ENCODE peak calls at places on chromosomes 11 and 22, in five cellular contexts. L is A549, M is right lobe of liver, K is foreskin fibroblast, R is B cell. U is an unnamed sample.

GRCh38 chr11:16924826-16925494 is 89.3 kb downstream of the PLEKHA7 start:
- DNase-seq in M (peak; percentile 76), K (peak; percentile 64), L (peak; percentile 74), R (no peak), U (no peak)

GRCh38 chr22:42001127-42001526 is 2.5 kb downstream of the WBP2NL start:
- DNase-seq in L (no peak), K (peak; percentile 46), R (no peak), M (no peak), U (no peak)

GRCh38 chr11:35641206-35641885 is 21.2 kb upstream of the TRIM44 start:
- DNase-seq in M (no peak), K (no peak), R (no peak), L (no peak), U (no peak)

GRCh38 chr11:22079133-22079847 is 113.6 kb upstream of the ANO5 start:
- DNase-seq in K (no peak), L (no peak), M (no peak), R (no peak), U (peak; percentile 19)

GRCh38 chr11:107592813-107593212 is 1.9 kb downstream of the ELMOD1 start:
- DNase-seq in K (peak; percentile 56), R (no peak), L (no peak), M (no peak), U (no peak)

GRCh38 chr22:36762687-36763260 is 13.1 kb downstream of the IFT27 start:
- DNase-seq in M (no peak), K (peak; percentile 90), L (no peak), R (no peak), U (no peak)

GRCh38 chr22:21624120-21624879 is 5.5 kb downstream of the YDJC start:
- DNase-seq in K (peak; percentile 58), R (no peak), M (no peak), L (peak; percentile 31), U (no peak)

GRCh38 chr22:49765091-49765771 is 62.4 kb downstream of the BRD1 start:
- DNase-seq in K (no peak), M (peak; percentile 13), L (no peak), R (no peak), U (no peak)

GRCh38 chr11:129145276-129145675 is 46.8 kb downstream of the ARHGAP32 start:
- DNase-seq in K (no peak), M (no peak), L (no peak), R (no peak), U (no peak)

GRCh38 chr11:68398870-68399865 is 61.4 kb upstream of the PPP6R3 start:
- DNase-seq in K (no peak), L (no peak), M (no peak), R (no peak), U (no peak)

GRCh38 chr11:121625784-121626506 is 173.2 kb upstream of the SORL1-AS1 start:
- DNase-seq in R (no peak), L (no peak), M (no peak), K (no peak), U (no peak)

GRCh38 chr11:76277298-76278175 is 71.2 kb upstream of the WNT11 start:
- DNase-seq in R (no peak), L (no peak), K (no peak), M (no peak), U (no peak)

GRCh38 chr11:96154802-96155520 is 188.0 kb downstream of the MAML2 start:
- DNase-seq in K (peak; percentile 69), L (peak; percentile 18), M (no peak), R (no peak), U (no peak)

GRCh38 chr11:35792846-35793192 is 130.2 kb downstream of the TRIM44 start:
- DNase-seq in R (no peak), K (no peak), L (no peak), M (no peak), U (no peak)

GRCh38 chr22:43218786-43219185 is 31.9 kb upstream of the TTLL12 start:
- DNase-seq in K (peak; percentile 19), M (no peak), R (no peak), L (no peak), U (no peak)

GRCh38 chr11:19187101-19187500 is 14.7 kb downstream of the CSRP3 start:
- DNase-seq in R (no peak), M (no peak), L (no peak), K (peak; percentile 19), U (no peak)

GRCh38 chr11:2864890-2865289 is 20.7 kb downstream of the CDKN1C start:
- DNase-seq in M (no peak), K (no peak), R (no peak), L (no peak), U (no peak)

GRCh38 chr11:19071255-19071654 is 10.7 kb upstream of the MRGPRX2 start:
- DNase-seq in L (peak; percentile 90), K (peak; percentile 88), M (peak; percentile 79), R (peak; percentile 52), U (peak; percentile 26)

DNA sequence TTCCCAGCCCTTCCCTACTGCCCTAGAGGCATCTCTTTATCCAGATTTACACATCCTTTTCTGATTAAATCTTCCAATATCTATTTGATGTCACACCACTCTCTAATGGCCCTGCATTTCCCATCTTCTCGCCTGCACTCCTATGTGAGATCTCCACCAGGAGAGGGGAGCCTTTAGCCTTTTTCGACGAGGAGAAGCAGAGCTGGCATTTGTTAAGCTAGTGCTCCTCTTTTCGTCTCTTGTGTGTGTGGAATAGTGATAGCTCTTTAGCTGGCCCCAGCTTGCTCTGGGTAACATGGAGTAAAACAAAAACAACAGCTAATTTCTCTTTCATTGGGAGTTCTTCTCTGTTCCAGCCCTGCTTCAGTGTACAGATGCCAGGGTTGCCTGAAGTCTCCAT is 536.5 kb downstream of the NTM start:
- DNase-seq in K (peak; percentile 56), R (no peak), L (no peak), M (no peak), U (no peak)
- TF ChIP-seq CTCF in K (peak; percentile 15), R (no peak), L (no peak), M (no peak), U (peak; percentile 5)

GRCh38 chr11:61008971-61009370 is 37.5 kb downstream of the CD6 start:
- DNase-seq in R (no peak), K (no peak), L (no peak), M (no peak), U (no peak)

GRCh38 chr11:61007383-61007970 is 36.0 kb downstream of the CD6 start:
- DNase-seq in M (no peak), K (no peak), L (no peak), R (peak; percentile 49), U (no peak)

GRCh38 chr11:61010466-61011238 is 39.2 kb downstream of the CD6 start:
- DNase-seq in M (no peak), K (no peak), L (no peak), R (no peak), U (no peak)

GRCh38 chr11:61009392-61010275 is 38.2 kb downstream of the CD6 start:
- DNase-seq in K (no peak), L (no peak), R (no peak), M (no peak), U (no peak)

DNA sequence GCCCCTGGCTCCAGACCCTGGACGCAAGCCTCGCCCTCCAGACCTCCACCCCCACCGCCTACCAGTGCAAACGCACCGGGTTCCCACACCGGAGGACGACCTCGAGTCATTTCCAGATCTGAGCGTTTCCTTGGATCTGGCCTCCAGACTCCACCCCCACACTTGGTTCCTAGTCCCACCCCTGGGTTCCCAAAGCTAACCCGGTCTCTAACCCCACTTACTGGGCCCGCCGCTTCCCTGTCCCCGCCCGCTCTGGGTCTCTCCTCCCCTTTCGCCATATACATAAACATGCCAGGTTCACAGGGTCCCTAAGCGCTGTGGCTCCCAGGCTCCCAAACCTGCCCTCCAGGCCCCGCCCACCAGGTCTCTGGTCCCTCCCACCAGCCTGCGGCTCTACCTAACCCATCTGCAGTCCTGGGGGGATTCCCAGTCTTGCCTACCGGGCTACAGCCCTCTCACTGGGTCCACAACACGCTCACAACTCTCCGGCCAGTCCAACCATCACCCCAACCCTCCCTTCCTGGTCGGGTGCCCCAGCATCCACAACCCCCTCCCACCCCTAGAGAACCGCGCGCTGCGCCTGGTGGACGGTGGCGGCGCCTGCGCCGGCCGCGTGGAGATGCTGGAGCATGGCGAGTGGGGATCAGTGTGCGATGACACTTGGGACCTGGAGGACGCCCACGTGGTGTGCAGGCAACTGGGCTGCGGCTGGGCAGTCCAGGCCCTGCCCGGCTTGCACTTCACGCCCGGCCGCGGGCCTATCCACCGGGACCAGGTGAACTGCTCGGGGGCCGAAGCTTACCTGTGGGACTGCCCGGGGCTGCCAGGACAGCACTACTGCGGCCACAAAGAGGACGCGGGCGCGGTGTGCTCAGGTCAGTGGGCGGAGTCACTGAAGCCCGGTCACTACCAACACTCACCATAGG is 36.8 kb downstream of the CD6 start:
- DNase-seq in R (no peak), L (no peak), M (no peak), K (no peak), U (no peak)
- TF ChIP-seq CTCF in R (no peak), L (no peak), M (no peak), K (no peak), U (no peak)

GRCh38 chr11:120548682-120549209 is 37.2 kb downstream of the GRIK4 start:
- DNase-seq in L (no peak), K (no peak), R (no peak), M (no peak), U (no peak)

GRCh38 chr11:120546312-120547205 is 35.0 kb downstream of the GRIK4 start:
- DNase-seq in K (peak; percentile 95), L (peak; percentile 17), R (no peak), M (peak; percentile 36), U (peak; percentile 45)

GRCh38 chr11:120549346-120549745 is 37.8 kb downstream of the GRIK4 start:
- DNase-seq in M (no peak), R (no peak), K (no peak), L (no peak), U (no peak)

GRCh38 chr11:120547301-120547700 is 35.8 kb downstream of the GRIK4 start:
- DNase-seq in K (no peak), L (no peak), R (no peak), M (no peak), U (no peak)

GRCh38 chr11:120547871-120548681 is 36.5 kb downstream of the GRIK4 start:
- DNase-seq in K (peak; percentile 99), M (peak; percentile 93), R (no peak), L (peak; percentile 44), U (peak; percentile 84)
- TF ChIP-seq CTCF in K (no peak), M (peak; percentile 9), R (no peak), L (no peak), U (no peak)

GRCh38 chr11:46524201-46524600 is 69.6 kb downstream of the AMBRA1 start:
- DNase-seq in K (no peak), M (no peak), R (no peak), L (no peak), U (no peak)

GRCh38 chr11:46520971-46521745 is 72.7 kb downstream of the AMBRA1 start:
- DNase-seq in L (no peak), K (peak; percentile 69), R (no peak), M (no peak), U (peak; percentile 42)

GRCh38 chr11:46522682-46523281 is 71.0 kb downstream of the AMBRA1 start:
- DNase-seq in K (no peak), R (no peak), M (no peak), L (no peak), U (no peak)

GRCh38 chr11:46523290-46523689 is 70.5 kb downstream of the AMBRA1 start:
- DNase-seq in M (no peak), R (no peak), L (no peak), K (no peak), U (no peak)

GRCh38 chr11:46521947-46522681 is 71.7 kb downstream of the AMBRA1 start:
- DNase-seq in M (no peak), L (peak; percentile 20), R (no peak), K (peak; percentile 41), U (no peak)
- TF ChIP-seq CTCF in M (no peak), L (no peak), R (no peak), K (peak; percentile 21), U (peak; percentile 37)

U was measured in epithelial cell of proximal tubule.